ENCODE peak calls at places on chromosomes 5 and 9, in six cellular contexts. One of them, this sample, is unnamed.

GRCh38 chr9:89419978-89420394 is 77.9 kb downstream of the SEMA4D start:
- DNase-seq in HFF-Myc: no peak
- DNase-seq in H7: no peak
- DNase-seq in hepatocyte: no peak
- DNase-seq in neuronal stem cell: no peak
- DNase-seq in GM23248: no peak
- DNase-seq in this sample: no peak

GRCh38 chr9:110655723-110656641 is 12.6 kb upstream of the MUSK start:
- DNase-seq in HFF-Myc: no peak
- DNase-seq in H7: no peak
- DNase-seq in hepatocyte: no peak
- DNase-seq in neuronal stem cell: no peak
- DNase-seq in GM23248: peak; percentile 90
- DNase-seq in this sample: no peak

GRCh38 chr5:73625905-73626811 is at the start of gene ARHGEF28:
- DNase-seq in HFF-Myc: no peak
- DNase-seq in H7: peak; percentile 89
- DNase-seq in hepatocyte: peak; percentile 77
- DNase-seq in neuronal stem cell: peak; percentile 56
- DNase-seq in GM23248: peak; percentile 82
- DNase-seq in this sample: no peak

GRCh38 chr5:178074266-178074952 is 38.9 kb upstream of the N4BP3 start:
- DNase-seq in HFF-Myc: no peak
- DNase-seq in H7: no peak
- DNase-seq in hepatocyte: peak; percentile 35
- DNase-seq in neuronal stem cell: no peak
- DNase-seq in GM23248: peak; percentile 39
- DNase-seq in this sample: no peak

GRCh38 chr5:175471628-175472027 is 6.7 kb upstream of the SFXN1 start:
- DNase-seq in HFF-Myc: no peak
- DNase-seq in H7: no peak
- DNase-seq in hepatocyte: no peak
- DNase-seq in neuronal stem cell: no peak
- DNase-seq in GM23248: no peak
- DNase-seq in this sample: no peak

GRCh38 chr5:101977729-101978345 is 318.2 kb downstream of the SLCO4C1 start:
- DNase-seq in HFF-Myc: peak; percentile 12
- DNase-seq in H7: peak; percentile 45
- DNase-seq in hepatocyte: peak; percentile 78
- DNase-seq in neuronal stem cell: peak; percentile 56
- DNase-seq in GM23248: peak; percentile 60
- DNase-seq in this sample: peak; percentile 1

GRCh38 chr5:35672995-35673394 is 55.3 kb downstream of the SPEF2 start:
- DNase-seq in HFF-Myc: no peak
- DNase-seq in H7: peak; percentile 3
- DNase-seq in hepatocyte: no peak
- DNase-seq in neuronal stem cell: no peak
- DNase-seq in GM23248: no peak
- DNase-seq in this sample: no peak

GRCh38 chr9:73230257-73230656 is 78.6 kb downstream of the ANXA1 start:
- DNase-seq in HFF-Myc: no peak
- DNase-seq in H7: no peak
- DNase-seq in hepatocyte: no peak
- DNase-seq in neuronal stem cell: no peak
- DNase-seq in GM23248: no peak
- DNase-seq in this sample: no peak

GRCh38 chr5:91318727-91319126 is 64.4 kb downstream of the ARRDC3 start:
- DNase-seq in HFF-Myc: no peak
- DNase-seq in H7: no peak
- DNase-seq in hepatocyte: no peak
- DNase-seq in neuronal stem cell: no peak
- DNase-seq in GM23248: no peak
- DNase-seq in this sample: no peak

GRCh38 chr5:142215915-142216681 is 107.5 kb downstream of the NDFIP1 start:
- DNase-seq in HFF-Myc: peak; percentile 93
- DNase-seq in H7: no peak
- DNase-seq in hepatocyte: peak; percentile 78
- DNase-seq in neuronal stem cell: no peak
- DNase-seq in GM23248: peak; percentile 95
- DNase-seq in this sample: peak; percentile 93

GRCh38 chr9:72271617-72272478 is 93.2 kb downstream of the ZFAND5 start:
- DNase-seq in HFF-Myc: peak; percentile 45
- DNase-seq in H7: peak; percentile 64
- DNase-seq in hepatocyte: peak; percentile 78
- DNase-seq in neuronal stem cell: peak; percentile 57
- DNase-seq in GM23248: peak; percentile 67
- DNase-seq in this sample: peak; percentile 7

GRCh38 chr5:43010956-43011355 is 29.2 kb downstream of the ANXA2R start:
- DNase-seq in HFF-Myc: no peak
- DNase-seq in H7: no peak
- DNase-seq in hepatocyte: no peak
- DNase-seq in neuronal stem cell: no peak
- DNase-seq in GM23248: peak; percentile 33
- DNase-seq in this sample: no peak

GRCh38 chr9:125931211-125931610 is 184.0 kb downstream of the PBX3 start:
- DNase-seq in HFF-Myc: no peak
- DNase-seq in H7: no peak
- DNase-seq in hepatocyte: no peak
- DNase-seq in neuronal stem cell: no peak
- DNase-seq in GM23248: no peak
- DNase-seq in this sample: no peak

GRCh38 chr9:123011878-123012528 is 21.5 kb upstream of the GPR21 start:
- DNase-seq in HFF-Myc: no peak
- DNase-seq in H7: no peak
- DNase-seq in hepatocyte: no peak
- DNase-seq in neuronal stem cell: no peak
- DNase-seq in GM23248: no peak
- DNase-seq in this sample: no peak

GRCh38 chr9:69971643-69972449 is 71.8 kb upstream of the MAMDC2 start:
- DNase-seq in HFF-Myc: peak; percentile 50
- DNase-seq in H7: peak; percentile 48
- DNase-seq in hepatocyte: peak; percentile 75
- DNase-seq in neuronal stem cell: peak; percentile 51
- DNase-seq in GM23248: peak; percentile 83
- DNase-seq in this sample: no peak

GRCh38 chr9:129080608-129081387 is at the start of gene DOLPP1:
- DNase-seq in HFF-Myc: peak; percentile 95
- DNase-seq in H7: peak; percentile 100
- DNase-seq in hepatocyte: peak; percentile 100
- DNase-seq in neuronal stem cell: peak; percentile 99
- DNase-seq in GM23248: peak; percentile 100
- DNase-seq in this sample: peak; percentile 98

GRCh38 chr9:129078691-129079503 is 2.0 kb upstream of the DOLPP1 start:
- DNase-seq in HFF-Myc: no peak
- DNase-seq in H7: no peak
- DNase-seq in hepatocyte: no peak
- DNase-seq in neuronal stem cell: no peak
- DNase-seq in GM23248: no peak
- DNase-seq in this sample: no peak

GRCh38 chr9:129081388-129081889 is 528 bp downstream of the DOLPP1 start:
- DNase-seq in HFF-Myc: no peak
- DNase-seq in H7: peak; percentile 100
- DNase-seq in hepatocyte: no peak
- DNase-seq in neuronal stem cell: no peak
- DNase-seq in GM23248: peak; percentile 55
- DNase-seq in this sample: no peak

GRCh38 chr9:129080312-129080607 is 651 bp upstream of the DOLPP1 start:
- DNase-seq in HFF-Myc: no peak
- DNase-seq in H7: no peak
- DNase-seq in hepatocyte: no peak
- DNase-seq in neuronal stem cell: no peak
- DNase-seq in GM23248: no peak
- DNase-seq in this sample: no peak

GRCh38 chr9:129079829-129080228 is 1.1 kb upstream of the DOLPP1 start:
- DNase-seq in HFF-Myc: no peak
- DNase-seq in H7: peak; percentile 60
- DNase-seq in hepatocyte: no peak
- DNase-seq in neuronal stem cell: no peak
- DNase-seq in GM23248: no peak
- DNase-seq in this sample: no peak
- H3K4me3 ChIP-seq in HFF-Myc: peak overlapping the region; percentile 80
- H3K4me3 ChIP-seq in H7: peak overlapping the region; percentile 72
- H3K4me3 ChIP-seq in hepatocyte: peak overlapping the region; percentile 32
- H3K4me3 ChIP-seq in neuronal stem cell: peak overlapping the region; percentile 65
- H3K4me3 ChIP-seq in GM23248: peak overlapping the region; percentile 83
- H3K4me3 ChIP-seq in this sample: peak overlapping the region; percentile 86

DNA sequence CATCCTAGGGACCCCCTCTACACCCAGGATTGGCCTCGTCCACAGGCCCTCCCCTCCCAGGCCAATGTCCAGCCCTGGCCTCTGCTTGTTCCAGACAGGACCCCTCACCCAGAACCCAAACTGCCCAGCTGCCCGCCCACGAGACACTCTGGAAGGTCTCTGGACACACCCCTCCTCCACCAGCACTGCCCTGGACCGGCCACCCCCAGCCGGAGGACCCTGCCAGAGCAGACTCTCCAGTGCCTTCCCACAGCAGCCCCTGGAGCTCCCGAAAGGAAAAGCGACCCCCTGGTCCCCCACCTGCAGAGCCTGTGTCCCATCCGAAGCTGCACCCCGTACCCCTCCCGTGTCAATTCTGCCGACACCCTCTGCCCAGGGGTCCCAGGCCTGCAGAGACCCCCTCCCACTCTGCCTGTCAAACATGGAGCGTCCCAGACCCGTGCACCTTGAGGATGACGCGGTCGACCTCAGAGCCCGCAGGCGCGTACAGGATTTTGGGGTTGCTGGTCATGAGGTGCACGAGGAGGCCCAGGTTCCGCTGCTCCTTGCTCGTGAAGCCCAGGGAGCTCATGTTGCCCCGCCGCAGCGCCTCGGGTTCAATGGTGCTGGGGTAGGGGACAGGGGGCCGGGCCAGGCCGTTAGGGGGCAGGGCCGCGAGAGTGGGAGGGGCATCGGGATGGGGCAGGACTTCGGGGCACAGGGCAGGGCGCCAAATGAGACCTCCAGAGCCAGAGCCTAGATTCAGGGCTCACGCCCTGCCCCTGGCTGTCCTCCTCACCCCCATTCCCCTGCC is 8.0 kb downstream of the ABCA2 start:
- DNase-seq in HFF-Myc: no peak
- DNase-seq in H7: peak; percentile 78
- DNase-seq in hepatocyte: no peak
- DNase-seq in neuronal stem cell: no peak
- DNase-seq in GM23248: no peak
- DNase-seq in this sample: no peak
- H3K4me3 ChIP-seq in HFF-Myc: no peak overlapping the region
- H3K4me3 ChIP-seq in H7: no peak overlapping the region
- H3K4me3 ChIP-seq in hepatocyte: no peak overlapping the region
- H3K4me3 ChIP-seq in neuronal stem cell: no peak overlapping the region
- H3K4me3 ChIP-seq in GM23248: no peak overlapping the region
- H3K4me3 ChIP-seq in this sample: no peak overlapping the region

GRCh38 chr5:1850324-1851154 is 32.2 kb downstream of the IRX4 start:
- DNase-seq in HFF-Myc: no peak
- DNase-seq in H7: peak; percentile 83
- DNase-seq in hepatocyte: no peak
- DNase-seq in neuronal stem cell: no peak
- DNase-seq in GM23248: no peak
- DNase-seq in this sample: no peak

GRCh38 chr5:1852324-1852947 is 30.3 kb downstream of the IRX4 start:
- DNase-seq in HFF-Myc: no peak
- DNase-seq in H7: peak; percentile 64
- DNase-seq in hepatocyte: no peak
- DNase-seq in neuronal stem cell: no peak
- DNase-seq in GM23248: no peak
- DNase-seq in this sample: no peak

GRCh38 chr5:1855075-1855474 is 27.6 kb downstream of the IRX4 start:
- DNase-seq in HFF-Myc: no peak
- DNase-seq in H7: no peak
- DNase-seq in hepatocyte: no peak
- DNase-seq in neuronal stem cell: no peak
- DNase-seq in GM23248: no peak
- DNase-seq in this sample: no peak

GRCh38 chr5:1853531-1853930 is 29.2 kb downstream of the IRX4 start:
- DNase-seq in HFF-Myc: no peak
- DNase-seq in H7: no peak
- DNase-seq in hepatocyte: no peak
- DNase-seq in neuronal stem cell: no peak
- DNase-seq in GM23248: no peak
- DNase-seq in this sample: no peak

GRCh38 chr5:1851290-1851934 is 31.3 kb downstream of the IRX4 start:
- DNase-seq in HFF-Myc: no peak
- DNase-seq in H7: peak; percentile 87
- DNase-seq in hepatocyte: no peak
- DNase-seq in neuronal stem cell: no peak
- DNase-seq in GM23248: no peak
- DNase-seq in this sample: no peak
- H3K4me3 ChIP-seq in HFF-Myc: no peak overlapping the region
- H3K4me3 ChIP-seq in H7: peak overlapping the region; percentile 41
- H3K4me3 ChIP-seq in hepatocyte: no peak overlapping the region
- H3K4me3 ChIP-seq in neuronal stem cell: peak overlapping the region; percentile 2
- H3K4me3 ChIP-seq in GM23248: no peak overlapping the region
- H3K4me3 ChIP-seq in this sample: no peak overlapping the region

GRCh38 chr9:137461663-137462395 is 2.7 kb upstream of the NSMF start:
- DNase-seq in HFF-Myc: no peak
- DNase-seq in H7: peak; percentile 97
- DNase-seq in hepatocyte: peak; percentile 78
- DNase-seq in neuronal stem cell: no peak
- DNase-seq in GM23248: no peak
- DNase-seq in this sample: no peak
- H3K4me3 ChIP-seq in HFF-Myc: no peak overlapping the region
- H3K4me3 ChIP-seq in H7: peak overlapping the region; percentile 16
- H3K4me3 ChIP-seq in hepatocyte: no peak overlapping the region
- H3K4me3 ChIP-seq in neuronal stem cell: no peak overlapping the region
- H3K4me3 ChIP-seq in GM23248: no peak overlapping the region
- H3K4me3 ChIP-seq in this sample: no peak overlapping the region

This sample was measured in AG04450.